ENCODE peak calls at places on chromosome 2, in five cellular contexts. S is osteocyte, O is esophagus muscularis mucosa, E is A549, X is HFFc6. Z is an unnamed sample.

GRCh38 chr2:223283329-223283728 is 231.3 kb downstream of the KCNE4 start:
- DNase-seq in X (no peak), E (no peak), S (no peak), O (no peak), Z (no peak)

GRCh38 chr2:128292599-128293425 is 25.9 kb downstream of the HS6ST1 start:
- DNase-seq in X (no peak), S (no peak), E (no peak), O (no peak), Z (no peak)

GRCh38 chr2:66667288-66667780 is 232.4 kb downstream of the MEIS1 start:
- DNase-seq in O (no peak), E (no peak), S (no peak), X (no peak), Z (no peak)

GRCh38 chr2:189751080-189751658 is 11.4 kb downstream of the OSGEPL1 start:
- DNase-seq in O (no peak), X (peak; percentile 45), E (peak; percentile 38), S (no peak), Z (no peak)

GRCh38 chr2:70850905-70851304 is 15.3 kb upstream of the CD207 start:
- DNase-seq in X (no peak), S (no peak), O (no peak), E (no peak), Z (no peak)

GRCh38 chr2:239278941-239279365 is 121.9 kb downstream of the HDAC4 start:
- DNase-seq in X (no peak), E (no peak), O (no peak), S (no peak), Z (peak; percentile 45)

GRCh38 chr2:174603280-174603679 is 5.7 kb upstream of the WIPF1 start:
- DNase-seq in O (no peak), E (peak; percentile 48), X (peak; percentile 70), S (no peak), Z (no peak)

GRCh38 chr2:43340945-43341356 is 114.5 kb upstream of the ZFP36L2 start:
- DNase-seq in O (no peak), E (peak; percentile 12), X (peak; percentile 44), S (no peak), Z (no peak)

GRCh38 chr2:209976698-209977385 is 25.6 kb upstream of the RPE start:
- DNase-seq in O (no peak), S (no peak), E (no peak), X (no peak), Z (no peak)

GRCh38 chr2:204479557-204479956 is 65.7 kb upstream of the PARD3B start:
- DNase-seq in S (no peak), X (no peak), E (peak; percentile 23), O (no peak), Z (no peak)

GRCh38 chr2:175309799-175310198 is 128.3 kb upstream of the ATP5MC3 start:
- DNase-seq in E (peak; percentile 53), X (peak; percentile 15), O (no peak), S (no peak), Z (no peak)

GRCh38 chr2:181517685-181518301 is 60.6 kb downstream of the ITGA4 start:
- DNase-seq in X (no peak), E (no peak), O (no peak), S (no peak), Z (no peak)

GRCh38 chr2:165055081-165055879 is 100.0 kb upstream of the SLC38A11 start:
- DNase-seq in X (no peak), E (peak; percentile 42), S (no peak), O (no peak), Z (no peak)

GRCh38 chr2:241561811-241562210 is 3.3 kb downstream of the BOK start:
- DNase-seq in S (no peak), O (no peak), X (peak; percentile 62), E (no peak), Z (no peak)

GRCh38 chr2:233234264-233234663 is 17.2 kb upstream of the ATG16L1 start:
- DNase-seq in X (no peak), S (no peak), E (no peak), O (no peak), Z (no peak)

GRCh38 chr2:128630974-128631697 is 312.5 kb upstream of the HS6ST1 start:
- DNase-seq in E (no peak), O (no peak), X (no peak), S (peak; percentile 75), Z (peak; percentile 49)

GRCh38 chr2:222494104-222494739 is 69.9 kb downstream of the SGPP2 start:
- DNase-seq in O (no peak), X (no peak), E (no peak), S (no peak), Z (no peak)

GRCh38 chr2:131104487-131105155 is 515 bp upstream of the PLEKHB2 start:
- DNase-seq in O (no peak), E (peak; percentile 91), S (no peak), X (peak; percentile 68), Z (no peak)

DNA sequence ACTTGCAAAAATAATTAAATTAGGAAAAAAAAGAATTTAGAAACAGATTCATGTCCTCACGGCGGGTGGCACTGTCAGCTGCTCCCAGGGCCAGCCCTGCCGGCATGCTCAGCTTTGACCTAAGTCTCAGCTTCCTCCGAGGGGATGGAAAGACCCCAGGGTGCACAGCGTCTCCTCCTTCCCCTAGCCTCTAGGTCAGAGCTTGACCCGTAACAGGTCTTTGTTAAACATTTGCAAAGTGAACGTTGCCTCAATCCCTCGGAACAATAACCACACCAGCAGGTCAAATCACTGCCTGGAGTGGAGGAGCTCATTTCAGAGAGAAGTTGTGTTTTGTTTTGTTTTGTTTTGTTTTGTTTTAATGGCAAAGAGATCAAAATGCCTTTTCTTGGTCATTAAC is 171.3 kb downstream of the TMEM18 start:
- DNase-seq in X (no peak), O (no peak), S (peak; percentile 72), E (no peak), Z (peak; percentile 47)
- TF ChIP-seq CTCF in X (no peak), O (no peak), S (no peak), E (no peak), Z (no peak)

DNA sequence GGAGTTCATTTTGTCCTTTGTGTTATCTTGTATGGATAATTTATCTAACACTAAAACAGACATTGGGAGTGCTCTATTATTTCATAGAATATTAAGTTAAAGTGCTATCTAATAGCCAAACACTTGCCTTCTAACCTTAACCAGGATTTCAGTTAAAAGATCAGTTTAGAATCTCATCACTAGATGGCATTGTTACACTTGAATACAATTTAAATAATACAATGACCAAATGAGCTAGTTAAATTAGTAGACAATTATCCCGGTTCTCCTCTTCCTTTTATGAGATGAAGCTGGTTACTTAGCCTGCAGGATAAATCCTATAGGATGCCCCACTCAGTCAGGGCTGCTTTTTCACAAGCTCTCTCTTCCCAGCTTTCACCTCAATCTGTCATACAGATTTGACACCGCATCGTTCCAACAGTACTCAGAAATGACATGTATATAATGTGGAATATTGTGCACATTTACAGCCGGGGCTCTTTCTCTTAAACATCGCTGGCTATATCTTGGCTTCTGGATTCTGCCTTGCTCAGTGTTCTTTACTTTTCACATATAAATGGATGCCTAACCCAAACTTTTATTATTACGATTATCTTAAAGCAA is 678.8 kb downstream of the KCNJ3 start:
- DNase-seq in X (peak; percentile 16), O (no peak), E (peak; percentile 31), S (no peak), Z (no peak)
- TF ChIP-seq CTCF in X (peak; percentile 75), O (peak; percentile 9), E (peak; percentile 62), S (peak; percentile 55), Z (peak; percentile 75)

DNA sequence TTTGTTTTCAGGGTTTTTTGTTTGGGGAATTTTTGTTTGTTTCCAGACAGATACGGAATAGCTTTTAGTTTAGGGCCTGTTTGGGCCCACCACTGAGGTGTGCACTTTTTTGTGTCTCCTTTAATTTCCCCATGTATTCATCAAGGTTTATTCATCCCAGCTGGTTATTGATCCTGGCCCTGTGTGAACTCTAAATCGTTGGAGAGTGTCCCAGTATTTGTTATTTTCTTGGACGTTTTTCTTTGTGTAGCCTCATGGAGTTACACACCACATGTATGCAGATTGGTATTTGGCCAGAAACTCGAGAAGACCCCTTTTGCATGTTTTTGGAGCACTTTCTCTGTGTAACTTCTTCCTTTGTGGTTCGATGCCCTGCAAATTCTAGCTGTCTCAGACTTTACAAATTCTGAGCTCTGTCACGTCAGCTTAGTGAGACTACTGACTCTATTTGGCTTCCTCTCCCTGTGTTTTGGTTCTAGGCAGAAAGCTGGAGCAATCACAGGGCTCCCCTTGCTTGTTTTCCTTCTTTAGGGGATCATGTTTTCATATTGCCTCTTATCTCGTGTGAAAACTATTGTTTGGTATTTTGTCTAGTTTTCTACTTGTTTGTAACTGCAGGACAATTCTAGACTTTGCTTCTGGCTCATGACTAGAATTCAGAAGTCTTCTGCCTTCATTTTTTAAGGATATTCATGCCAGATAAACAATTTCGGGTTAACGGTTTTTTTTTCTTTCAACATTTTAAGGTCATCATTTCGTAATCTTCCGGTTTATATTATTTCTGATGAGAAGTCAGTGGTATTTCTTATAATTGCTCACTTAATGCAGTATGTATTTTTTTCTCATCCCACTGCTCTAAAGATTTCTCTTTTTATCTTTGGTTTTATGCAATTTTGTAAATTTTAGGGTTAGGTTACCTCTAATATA is 198.5 kb downstream of the MCFD2 start:
- DNase-seq in S (no peak), E (no peak), O (no peak), X (no peak), Z (no peak)
- TF ChIP-seq CTCF in S (no peak), E (no peak), O (no peak), X (no peak), Z (no peak)

GRCh38 chr2:20617892-20618467 is 32.9 kb downstream of the HS1BP3 start:
- DNase-seq in O (peak; percentile 99), S (peak; percentile 92), X (peak; percentile 99), E (peak; percentile 95), Z (no peak)
- TF ChIP-seq CTCF in O (peak; percentile 47), S (no peak), X (peak; percentile 79), E (no peak), Z (peak; percentile 59)

GRCh38 chr2:237431372-237431771 is 17.4 kb upstream of the COL6A3 start:
- DNase-seq in E (no peak), S (no peak), X (peak; percentile 92), O (no peak), Z (no peak)

GRCh38 chr2:237433920-237434319 is 20.0 kb upstream of the COL6A3 start:
- DNase-seq in O (no peak), E (no peak), S (no peak), X (no peak), Z (no peak)

GRCh38 chr2:237431856-237432255 is 17.9 kb upstream of the COL6A3 start:
- DNase-seq in S (no peak), E (no peak), X (no peak), O (no peak), Z (no peak)

GRCh38 chr2:237434916-237435315 is 21.0 kb upstream of the COL6A3 start:
- DNase-seq in X (peak; percentile 58), S (no peak), O (no peak), E (no peak), Z (no peak)

GRCh38 chr2:237432484-237433092 is 18.6 kb upstream of the COL6A3 start:
- DNase-seq in O (no peak), E (peak; percentile 73), X (peak; percentile 98), S (peak; percentile 88), Z (no peak)
- TF ChIP-seq CTCF in O (no peak), E (no peak), X (peak; percentile 73), S (peak; percentile 35), Z (no peak)

DNA sequence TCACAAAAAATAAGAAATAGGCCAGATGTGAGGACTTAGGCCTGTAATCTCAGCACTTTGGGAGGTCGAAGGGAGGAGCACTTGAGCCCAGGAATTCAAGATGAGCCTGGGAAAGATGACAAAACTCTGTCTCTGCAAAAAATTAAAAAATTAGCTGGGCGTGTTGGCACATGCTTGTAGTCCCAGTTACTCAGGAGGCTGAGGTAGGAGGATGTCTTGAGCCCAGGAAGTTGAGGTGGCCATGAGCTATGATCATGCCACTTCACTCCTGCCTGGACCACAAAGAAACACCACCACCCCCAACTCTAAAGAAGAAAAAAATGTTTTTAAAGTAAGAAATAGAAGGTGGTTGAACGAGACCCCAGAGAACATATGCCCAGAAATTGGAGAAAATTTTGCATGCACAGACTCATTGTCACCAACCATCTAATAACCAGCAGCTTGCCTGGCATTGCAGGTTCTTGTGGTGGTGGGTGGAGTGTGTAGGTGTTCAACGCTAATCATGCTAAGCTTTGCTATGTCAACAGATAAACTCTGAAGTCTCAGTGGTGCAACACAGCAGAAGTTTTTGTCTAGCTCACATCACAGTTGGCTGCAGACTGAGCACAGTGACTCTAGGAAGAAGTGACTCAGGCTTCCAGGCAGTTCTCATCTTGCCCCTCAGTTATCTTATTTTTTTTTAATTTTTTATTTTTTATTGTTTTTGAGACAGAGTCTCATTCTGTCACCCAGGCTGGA is 18.6 kb downstream of the ARL4C start:
- DNase-seq in X (no peak), E (no peak), S (no peak), O (no peak), Z (no peak)
- TF ChIP-seq CTCF in X (no peak), E (no peak), S (no peak), O (no peak), Z (no peak)

Z was measured in type B pancreatic cell.